ENCODE peak calls at places on chromosomes 5 and 9, in five cellular contexts. O, R, M, F and V are unnamed samples.

GRCh38 chr9:128913995-128914772 is 6.6 kb upstream of the PHYHD1 start:
- DNase-seq in M (no peak), O (no peak), R (no peak), F (no peak), V (no peak)

GRCh38 chr9:37622462-37622861 is 28.3 kb upstream of the FRMPD1 start:
- DNase-seq in R (no peak), M (no peak), F (no peak), O (no peak), V (no peak)

GRCh38 chr5:115033861-115034260 is 135.8 kb downstream of the TRIM36 start:
- DNase-seq in R (no peak), O (no peak), F (no peak), M (peak; percentile 88), V (no peak)

GRCh38 chr9:121886759-121887485 is 206.2 kb downstream of the TTLL11 start:
- DNase-seq in M (no peak), R (no peak), F (no peak), O (no peak), V (no peak)

GRCh38 chr5:122523776-122524175 is 211.7 kb downstream of the SNCAIP start:
- DNase-seq in F (no peak), M (no peak), O (no peak), R (no peak), V (no peak)

GRCh38 chr9:14349818-14350333 is 35.9 kb upstream of the NFIB start:
- DNase-seq in R (no peak), F (no peak), M (no peak), O (no peak), V (no peak)

GRCh38 chr5:13859285-13859684 is 85.2 kb downstream of the DNAH5 start:
- DNase-seq in R (no peak), O (no peak), F (no peak), M (no peak), V (no peak)

GRCh38 chr9:38431101-38431500 is 6.8 kb upstream of the IGFBPL1 start:
- DNase-seq in F (no peak), R (no peak), O (no peak), M (no peak), V (no peak)

GRCh38 chr9:121242219-121242954 is 25.6 kb upstream of the GSN start:
- DNase-seq in M (no peak), O (no peak), F (no peak), R (no peak), V (no peak)

GRCh38 chr5:87121315-87122170 is 146.1 kb upstream of the RASA1 start:
- DNase-seq in F (peak; percentile 46), M (no peak), R (peak; percentile 29), O (peak; percentile 35), V (no peak)

GRCh38 chr5:154446183-154447073 is 631 bp downstream of the SAP30L start:
- DNase-seq in O (peak; percentile 59), F (peak; percentile 39), M (peak; percentile 93), R (peak; percentile 34), V (peak; percentile 40)

GRCh38 chr5:10695055-10695649 is 65.9 kb downstream of the DAP start:
- DNase-seq in O (peak; percentile 69), M (peak; percentile 96), R (no peak), F (no peak), V (peak; percentile 80)

GRCh38 chr9:447230-448025 is 232.8 kb downstream of the DOCK8 start:
- DNase-seq in R (peak; percentile 61), M (no peak), O (peak; percentile 26), F (peak; percentile 72), V (no peak)

GRCh38 chr5:137501846-137502406 is 2.8 kb upstream of the SPOCK1 start:
- DNase-seq in M (no peak), O (no peak), R (no peak), F (no peak), V (no peak)

GRCh38 chr9:26243722-26244121 is 565.5 kb upstream of the TUSC1 start:
- DNase-seq in R (no peak), M (no peak), O (no peak), F (no peak), V (no peak)

GRCh38 chr5:171628344-171628743 is 157.3 kb upstream of the SMIM23 start:
- DNase-seq in F (no peak), R (no peak), O (no peak), M (no peak), V (no peak)

GRCh38 chr9:124220551-124221451 is 36.9 kb upstream of the NEK6 start:
- DNase-seq in R (no peak), F (no peak), O (no peak), M (peak; percentile 78), V (peak; percentile 76)

GRCh38 chr5:171415115-171415730 is 4.2 kb upstream of the FGF18 start:
- DNase-seq in F (no peak), M (no peak), O (no peak), R (no peak), V (peak; percentile 8)

GRCh38 chr5:173231996-173232498 is 3.0 kb downstream of the NKX2-5 start:
- DNase-seq in M (no peak), R (no peak), O (no peak), F (no peak), V (no peak)

GRCh38 chr5:1348986-1349245 is 4.0 kb upstream of the CLPTM1L start:
- DNase-seq in F (no peak), O (no peak), M (no peak), R (no peak), V (no peak)

GRCh38 chr5:150266807-150267408 is 22.7 kb downstream of the CAMK2A start:
- DNase-seq in R (no peak), M (peak; percentile 41), O (no peak), F (no peak), V (peak; percentile 79)

GRCh38 chr5:140966293-140967225 is at the start of gene PCDHAC2:
- DNase-seq in M (peak; percentile 95), R (no peak), O (no peak), F (no peak), V (peak; percentile 27)

GRCh38 chr5:127935398-127935797 is 148.2 kb upstream of the SLC12A2 start:
- DNase-seq in M (no peak), F (no peak), R (no peak), O (no peak), V (no peak)